ENCODE peak calls at places on chromosomes 2 and 18, in seven cellular contexts. R, L, K, T, M, J and V are unnamed samples.

GRCh38 chr2:212284166-212284565 is 254.4 kb downstream of the ERBB4 start:
- DNase-seq in R (no peak), L (no peak), K (no peak), T (no peak), M (no peak), J (no peak), V (no peak)

GRCh38 chr2:98148968-98149697 is 62.2 kb downstream of the VWA3B start:
- DNase-seq in R (no peak), L (peak), K (peak), T (peak), M (no peak), J (peak), V (no peak)

GRCh38 chr18:36899289-36899688 is 70.4 kb downstream of the KIAA1328 start:
- DNase-seq in R (no peak), L (no peak), K (peak), T (no peak), M (no peak), J (no peak), V (no peak)

GRCh38 chr2:192236136-192236535 is 41.4 kb upstream of the TMEFF2 start:
- DNase-seq in R (no peak), L (no peak), K (no peak), T (no peak), M (no peak), J (no peak), V (no peak)

GRCh38 chr2:1740714-1741584 is 3.4 kb downstream of the PXDN start:
- DNase-seq in R (no peak), L (no peak), K (no peak), T (no peak), M (peak), J (no peak), V (peak)

GRCh38 chr2:224308267-224308911 is 93.5 kb downstream of the FAM124B start:
- DNase-seq in R (no peak), L (peak), K (no peak), T (no peak), M (no peak), J (no peak), V (no peak)

GRCh38 chr2:203444738-203445137 is 90.4 kb downstream of the RAPH1 start:
- DNase-seq in R (no peak), L (peak), K (no peak), T (no peak), M (no peak), J (no peak), V (no peak)

GRCh38 chr2:20356042-20356441 is 5.4 kb upstream of the PUM2 start:
- DNase-seq in R (no peak), L (no peak), K (no peak), T (no peak), M (no peak), J (peak), V (no peak)

GRCh38 chr2:134401789-134402188 is 147.9 kb downstream of the MGAT5 start:
- DNase-seq in R (no peak), L (no peak), K (no peak), T (no peak), M (no peak), J (no peak), V (no peak)

GRCh38 chr2:218186876-218187649 is 20.3 kb upstream of the CXCR1 start:
- DNase-seq in R (no peak), L (no peak), K (no peak), T (no peak), M (peak), J (no peak), V (no peak)

GRCh38 chr2:157696036-157696435 is 67.4 kb upstream of the ACVR1C start:
- DNase-seq in R (no peak), L (no peak), K (no peak), T (no peak), M (no peak), J (peak), V (no peak)

GRCh38 chr18:21757833-21758232 is 17.2 kb downstream of the MIB1 start:
- DNase-seq in R (no peak), L (no peak), K (no peak), T (no peak), M (no peak), J (no peak), V (no peak)

GRCh38 chr2:43623052-43623451 is 14.0 kb upstream of the PLEKHH2 start:
- DNase-seq in R (no peak), L (peak), K (no peak), T (no peak), M (peak), J (no peak), V (no peak)

GRCh38 chr2:144517825-144518699 is 1.9 kb downstream of the ZEB2 start:
- DNase-seq in R (no peak), L (no peak), K (no peak), T (no peak), M (no peak), J (no peak), V (no peak)

GRCh38 chr2:88880441-88880953 is 189.0 kb downstream of the RPIA start:
- DNase-seq in R (no peak), L (peak), K (peak), T (peak), M (no peak), J (no peak), V (no peak)

GRCh38 chr2:120425014-120425413 is 79.1 kb downstream of the INHBB start:
- DNase-seq in R (no peak), L (no peak), K (no peak), T (no peak), M (no peak), J (no peak), V (no peak)

GRCh38 chr2:33417093-33417492 is 59.4 kb upstream of the RASGRP3 start:
- DNase-seq in R (no peak), L (no peak), K (no peak), T (no peak), M (no peak), J (no peak), V (no peak)

GRCh38 chr18:51447943-51448342 is 250.5 kb upstream of the MEX3C start:
- DNase-seq in R (no peak), L (no peak), K (no peak), T (no peak), M (no peak), J (no peak), V (no peak)

DNA sequence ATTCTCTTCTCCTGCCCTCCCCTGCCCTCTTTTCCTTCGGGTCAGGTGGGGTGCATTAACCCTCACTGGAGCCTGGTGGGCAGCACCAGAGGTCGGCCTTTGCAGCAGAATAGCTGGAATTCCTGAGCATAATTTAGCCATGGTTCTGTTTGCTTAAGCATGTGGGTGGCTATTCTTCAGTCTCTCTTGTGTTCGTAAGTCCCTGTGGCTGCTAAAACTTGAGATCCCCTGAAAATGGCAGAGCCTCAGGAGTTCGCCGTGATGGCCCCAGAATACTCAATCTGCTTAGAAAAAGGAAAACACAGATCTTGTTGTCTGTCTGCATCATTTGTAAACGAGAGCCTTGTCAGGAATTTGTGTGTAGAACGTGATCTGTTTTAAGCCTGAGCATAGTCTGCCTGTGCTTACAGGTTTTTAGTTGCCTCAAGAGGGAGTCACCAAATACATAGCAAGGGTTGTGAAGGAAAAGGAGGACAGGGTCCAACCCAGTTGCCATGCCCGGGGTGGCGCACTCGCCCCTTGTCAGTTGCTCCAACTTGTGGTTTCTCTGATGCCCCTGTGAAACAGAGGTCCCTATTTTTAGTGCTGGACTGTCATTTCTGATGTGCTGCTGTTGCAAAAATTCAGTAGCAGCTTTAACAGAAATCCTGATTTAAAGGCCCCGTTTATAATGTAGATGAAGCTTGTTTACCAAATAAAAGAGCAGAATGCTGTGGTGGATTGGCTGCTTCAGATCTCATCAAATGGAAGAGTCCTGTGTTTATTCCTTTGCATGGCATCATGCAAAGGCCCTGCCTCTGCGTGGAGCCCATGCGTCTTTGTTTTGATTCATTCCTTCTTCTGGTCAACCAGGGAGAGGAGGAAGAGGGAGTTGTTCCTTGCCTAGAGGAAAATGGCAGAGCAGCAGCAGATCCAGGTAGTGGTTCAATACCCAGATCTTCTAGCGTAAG is 74.8 kb downstream of the WDSUB1 start:
- DNase-seq in R (no peak), L (peak), K (peak), T (no peak), M (no peak), J (no peak), V (no peak)
- H3K4me3 ChIP-seq in R (no peak), L (no peak), K (peak), T (no peak), M (no peak), J (no peak), V (no peak)

GRCh38 chr2:42101641-42102605 is 54.1 kb downstream of the PKDCC start:
- DNase-seq in R (peak), L (no peak), K (peak), T (no peak), M (peak), J (peak), V (peak)
- H3K4me3 ChIP-seq in R (peak), L (no peak), K (no peak), T (no peak), M (peak), J (peak), V (no peak)

DNA sequence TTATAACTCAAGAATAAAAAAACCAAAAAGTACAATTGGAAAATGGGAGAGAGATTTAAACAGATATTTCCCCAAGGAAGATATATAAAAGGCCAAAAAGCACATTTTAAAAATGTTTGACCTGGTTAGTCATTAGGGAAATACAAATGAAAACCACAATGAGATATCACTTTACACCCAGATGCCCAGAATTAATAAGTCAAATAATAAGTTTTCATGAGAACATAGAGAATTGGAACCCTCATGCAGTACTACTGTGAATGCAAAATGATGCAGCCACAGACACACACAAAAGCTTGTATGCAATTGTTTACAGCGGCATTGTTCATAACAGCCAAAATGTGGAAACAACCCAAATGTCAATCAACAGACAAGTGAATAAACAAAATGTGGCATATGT is 165.9 kb downstream of the ZNF385B start:
- DNase-seq in R (no peak), L (no peak), K (no peak), T (no peak), M (no peak), J (no peak), V (no peak)
- H3K4me3 ChIP-seq in R (no peak), L (no peak), K (no peak), T (no peak), M (no peak), J (no peak), V (no peak)

GRCh38 chr2:5537180-5537579 is 155.0 kb upstream of the SOX11 start:
- DNase-seq in R (no peak), L (no peak), K (no peak), T (no peak), M (no peak), J (no peak), V (no peak)
- H3K4me3 ChIP-seq in R (no peak), L (no peak), K (no peak), T (no peak), M (no peak), J (no peak), V (no peak)

GRCh38 chr2:220981926-220982325 is 590.2 kb downstream of the EPHA4 start:
- DNase-seq in R (no peak), L (no peak), K (no peak), T (no peak), M (no peak), J (no peak), V (no peak)
- H3K4me3 ChIP-seq in R (no peak), L (no peak), K (no peak), T (no peak), M (no peak), J (no peak), V (no peak)

GRCh38 chr2:166240387-166241313 is 112.8 kb upstream of the SCN1A start:
- DNase-seq in R (no peak), L (no peak), K (no peak), T (no peak), M (no peak), J (no peak), V (no peak)
- H3K4me3 ChIP-seq in R (no peak), L (no peak), K (no peak), T (no peak), M (no peak), J (no peak), V (no peak)

GRCh38 chr2:143152652-143153051 is 23.4 kb downstream of the ARHGAP15 start:
- DNase-seq in R (no peak), L (no peak), K (no peak), T (no peak), M (no peak), J (no peak), V (no peak)
- H3K4me3 ChIP-seq in R (no peak), L (no peak), K (no peak), T (no peak), M (no peak), J (no peak), V (no peak)

DNA sequence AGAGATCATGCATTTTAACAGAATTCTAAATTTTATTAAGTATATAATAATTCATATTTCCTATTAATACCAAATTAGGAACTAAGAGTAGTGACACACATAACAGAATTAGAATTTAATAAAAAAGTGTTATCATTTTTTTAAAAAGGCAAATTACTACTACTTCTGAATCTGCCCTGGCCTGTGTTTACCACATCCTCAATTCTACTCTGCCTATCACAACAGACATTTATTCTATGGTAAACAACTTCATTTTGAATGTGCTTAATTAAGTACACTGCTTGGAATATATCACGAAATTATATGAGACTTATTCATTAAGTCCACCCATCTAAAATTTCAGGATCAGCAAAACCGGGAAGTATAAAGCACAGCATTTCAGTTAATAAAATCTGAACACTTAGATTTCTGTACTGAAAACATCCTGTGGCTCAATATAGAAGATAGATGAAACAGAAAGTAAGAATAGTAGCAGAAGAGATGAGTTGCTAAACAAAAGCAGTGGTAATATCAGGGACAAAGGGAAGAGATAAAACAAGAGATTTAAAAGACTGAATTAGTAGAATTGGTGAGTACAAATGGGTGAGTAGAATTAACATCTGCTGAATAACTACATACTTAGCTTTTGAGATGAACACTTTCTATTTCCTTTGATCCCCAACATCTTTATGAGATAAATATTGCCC is 3.7 kb downstream of the SMC6 start:
- DNase-seq in R (no peak), L (no peak), K (no peak), T (no peak), M (no peak), J (no peak), V (no peak)
- H3K4me3 ChIP-seq in R (no peak), L (no peak), K (no peak), T (no peak), M (no peak), J (no peak), V (no peak)